ENCODE peak calls at places on chromosomes 11 and 22, in five cellular contexts. One of them, this sample, is unnamed.

GRCh38 chr11:133927690-133928627 is 28.8 kb downstream of the IGSF9B start:
- DNase-seq in EL: peak
- DNase-seq in dermis microvascular lymphatic vessel endothelial cell: no peak
- DNase-seq in H1: no peak
- DNase-seq in NCI-H774: peak
- DNase-seq in this sample: peak

GRCh38 chr22:29031236-29031982 is 30.2 kb downstream of the C22orf31 start:
- DNase-seq in H1: peak
- DNase-seq in dermis microvascular lymphatic vessel endothelial cell: peak
- DNase-seq in EL: peak
- DNase-seq in NCI-H774: no peak
- DNase-seq in this sample: no peak

GRCh38 chr22:19784396-19785175 is 24.0 kb downstream of the TBX1 start:
- DNase-seq in H1: no peak
- DNase-seq in NCI-H774: no peak
- DNase-seq in dermis microvascular lymphatic vessel endothelial cell: no peak
- DNase-seq in EL: no peak
- DNase-seq in this sample: no peak

GRCh38 chr11:78140392-78141077 is 1.1 kb upstream of the ALG8 start:
- DNase-seq in H1: no peak
- DNase-seq in dermis microvascular lymphatic vessel endothelial cell: no peak
- DNase-seq in NCI-H774: no peak
- DNase-seq in EL: no peak
- DNase-seq in this sample: peak

GRCh38 chr11:3158131-3158591 is 6.9 kb downstream of the OSBPL5 start:
- DNase-seq in EL: no peak
- DNase-seq in H1: no peak
- DNase-seq in dermis microvascular lymphatic vessel endothelial cell: no peak
- DNase-seq in NCI-H774: no peak
- DNase-seq in this sample: no peak

GRCh38 chr11:2750601-2751522 is 51.1 kb upstream of the KCNQ1OT1 start:
- DNase-seq in dermis microvascular lymphatic vessel endothelial cell: no peak
- DNase-seq in EL: no peak
- DNase-seq in NCI-H774: peak
- DNase-seq in H1: no peak
- DNase-seq in this sample: no peak

GRCh38 chr11:44190883-44191230 is 95.4 kb downstream of the EXT2 start:
- DNase-seq in H1: no peak
- DNase-seq in NCI-H774: no peak
- DNase-seq in EL: peak
- DNase-seq in dermis microvascular lymphatic vessel endothelial cell: no peak
- DNase-seq in this sample: no peak

GRCh38 chr11:68206211-68206610 is 6.9 kb downstream of the KMT5B start:
- DNase-seq in EL: peak
- DNase-seq in dermis microvascular lymphatic vessel endothelial cell: peak
- DNase-seq in NCI-H774: peak
- DNase-seq in H1: no peak
- DNase-seq in this sample: peak

GRCh38 chr11:83292709-83293435 is 6.7 kb upstream of the CCDC90B start:
- DNase-seq in dermis microvascular lymphatic vessel endothelial cell: peak
- DNase-seq in H1: peak
- DNase-seq in EL: peak
- DNase-seq in NCI-H774: peak
- DNase-seq in this sample: peak

GRCh38 chr11:95378106-95378505 is 147.1 kb upstream of the SESN3 start:
- DNase-seq in NCI-H774: no peak
- DNase-seq in EL: no peak
- DNase-seq in dermis microvascular lymphatic vessel endothelial cell: no peak
- DNase-seq in H1: no peak
- DNase-seq in this sample: no peak

GRCh38 chr11:16011396-16011795 is 344.9 kb downstream of the SOX6 start:
- DNase-seq in NCI-H774: no peak
- DNase-seq in EL: no peak
- DNase-seq in H1: no peak
- DNase-seq in dermis microvascular lymphatic vessel endothelial cell: no peak
- DNase-seq in this sample: no peak

GRCh38 chr22:24969588-24970301 is 17.2 kb downstream of the KIAA1671 start:
- DNase-seq in dermis microvascular lymphatic vessel endothelial cell: peak
- DNase-seq in EL: peak
- DNase-seq in H1: no peak
- DNase-seq in NCI-H774: no peak
- DNase-seq in this sample: no peak

GRCh38 chr11:23284626-23285025 is 424.4 kb upstream of the CCDC179 start:
- DNase-seq in H1: no peak
- DNase-seq in EL: peak
- DNase-seq in NCI-H774: no peak
- DNase-seq in dermis microvascular lymphatic vessel endothelial cell: no peak
- DNase-seq in this sample: no peak

GRCh38 chr11:43541993-43542392 is 138.5 kb upstream of the HSD17B12 start:
- DNase-seq in NCI-H774: no peak
- DNase-seq in H1: no peak
- DNase-seq in EL: no peak
- DNase-seq in dermis microvascular lymphatic vessel endothelial cell: no peak
- DNase-seq in this sample: no peak

GRCh38 chr11:94046796-94047195 is 25.6 kb downstream of the HEPHL1 start:
- DNase-seq in EL: no peak
- DNase-seq in NCI-H774: no peak
- DNase-seq in dermis microvascular lymphatic vessel endothelial cell: no peak
- DNase-seq in H1: no peak
- DNase-seq in this sample: no peak

GRCh38 chr22:50625131-50625567 is 2.8 kb downstream of the ARSA start:
- DNase-seq in H1: no peak
- DNase-seq in EL: no peak
- DNase-seq in NCI-H774: no peak
- DNase-seq in dermis microvascular lymphatic vessel endothelial cell: no peak
- DNase-seq in this sample: no peak

GRCh38 chr11:46200537-46201281 is 76.8 kb upstream of the CREB3L1 start:
- DNase-seq in dermis microvascular lymphatic vessel endothelial cell: no peak
- DNase-seq in NCI-H774: no peak
- DNase-seq in H1: no peak
- DNase-seq in EL: peak
- DNase-seq in this sample: no peak

GRCh38 chr11:47616726-47617416 is 22.7 kb upstream of the C1QTNF4 start:
- DNase-seq in dermis microvascular lymphatic vessel endothelial cell: peak
- DNase-seq in EL: peak
- DNase-seq in NCI-H774: peak
- DNase-seq in H1: no peak
- DNase-seq in this sample: peak

GRCh38 chr11:132866783-132867545 is 665.3 kb downstream of the OPCML start:
- DNase-seq in EL: no peak
- DNase-seq in H1: no peak
- DNase-seq in NCI-H774: no peak
- DNase-seq in dermis microvascular lymphatic vessel endothelial cell: no peak
- DNase-seq in this sample: no peak

GRCh38 chr22:22928666-22929380 is 41.2 kb downstream of the IGLL5 start:
- DNase-seq in EL: peak
- DNase-seq in NCI-H774: no peak
- DNase-seq in H1: no peak
- DNase-seq in dermis microvascular lymphatic vessel endothelial cell: no peak
- DNase-seq in this sample: peak

GRCh38 chr11:126968915-126969314 is 31.7 kb downstream of the KIRREL3 start:
- DNase-seq in H1: peak
- DNase-seq in EL: no peak
- DNase-seq in NCI-H774: no peak
- DNase-seq in dermis microvascular lymphatic vessel endothelial cell: no peak
- DNase-seq in this sample: no peak

GRCh38 chr22:36541831-36542391 is 12.9 kb upstream of the EIF3D start:
- DNase-seq in dermis microvascular lymphatic vessel endothelial cell: peak
- DNase-seq in NCI-H774: no peak
- DNase-seq in H1: no peak
- DNase-seq in EL: peak
- DNase-seq in this sample: no peak

GRCh38 chr22:20305894-20306645 is 13.8 kb downstream of the DGCR6L start:
- DNase-seq in H1: no peak
- DNase-seq in NCI-H774: no peak
- DNase-seq in EL: no peak
- DNase-seq in dermis microvascular lymphatic vessel endothelial cell: no peak
- DNase-seq in this sample: no peak

GRCh38 chr22:41768420-41768819 is 32.1 kb upstream of the CCDC134 start:
- DNase-seq in dermis microvascular lymphatic vessel endothelial cell: no peak
- DNase-seq in NCI-H774: no peak
- DNase-seq in EL: peak
- DNase-seq in H1: no peak
- DNase-seq in this sample: no peak

GRCh38 chr11:2703487-2704141 is 3.8 kb upstream of the KCNQ1OT1 start:
- DNase-seq in dermis microvascular lymphatic vessel endothelial cell: no peak
- DNase-seq in NCI-H774: no peak
- DNase-seq in EL: no peak
- DNase-seq in H1: no peak
- DNase-seq in this sample: peak

GRCh38 chr11:132251095-132251494 is 880.7 kb downstream of the NTM start:
- DNase-seq in NCI-H774: no peak
- DNase-seq in EL: no peak
- DNase-seq in dermis microvascular lymphatic vessel endothelial cell: no peak
- DNase-seq in H1: no peak
- DNase-seq in this sample: no peak

GRCh38 chr11:47928426-47928825 is 51.9 kb upstream of the PTPRJ start:
- DNase-seq in NCI-H774: no peak
- DNase-seq in EL: no peak
- DNase-seq in H1: no peak
- DNase-seq in dermis microvascular lymphatic vessel endothelial cell: no peak
- DNase-seq in this sample: no peak

GRCh38 chr11:86811637-86812321 is 11.4 kb downstream of the PRSS23 start:
- DNase-seq in dermis microvascular lymphatic vessel endothelial cell: no peak
- DNase-seq in NCI-H774: no peak
- DNase-seq in H1: no peak
- DNase-seq in EL: peak
- DNase-seq in this sample: no peak

GRCh38 chr22:33000342-33001280 is 57.6 kb downstream of the SYN3 start:
- DNase-seq in EL: peak
- DNase-seq in H1: peak
- DNase-seq in dermis microvascular lymphatic vessel endothelial cell: peak
- DNase-seq in NCI-H774: no peak
- DNase-seq in this sample: peak

GRCh38 chr11:2260491-2261364 is 9.7 kb downstream of the ASCL2 start:
- DNase-seq in dermis microvascular lymphatic vessel endothelial cell: no peak
- DNase-seq in EL: no peak
- DNase-seq in NCI-H774: no peak
- DNase-seq in H1: no peak
- DNase-seq in this sample: no peak

GRCh38 chr11:67572305-67572704 is 11.3 kb upstream of the GSTP1 start:
- DNase-seq in NCI-H774: no peak
- DNase-seq in EL: no peak
- DNase-seq in H1: no peak
- DNase-seq in dermis microvascular lymphatic vessel endothelial cell: no peak
- DNase-seq in this sample: no peak

GRCh38 chr11:116888884-116889549 is 51.6 kb upstream of the APOA1 start:
- DNase-seq in H1: no peak
- DNase-seq in EL: no peak
- DNase-seq in dermis microvascular lymphatic vessel endothelial cell: no peak
- DNase-seq in NCI-H774: no peak
- DNase-seq in this sample: no peak

GRCh38 chr11:110525883-110526282 is 96.1 kb downstream of the FDX1 start:
- DNase-seq in H1: no peak
- DNase-seq in NCI-H774: peak
- DNase-seq in EL: peak
- DNase-seq in dermis microvascular lymphatic vessel endothelial cell: no peak
- DNase-seq in this sample: no peak

This sample was measured in OCI-LY7.